ENCODE peak calls at places on chromosome 7, in five cellular contexts. X, F, G, O and W are unnamed samples.

GRCh38 chr7:131357282-131357880 is 29.7 kb downstream of the MKLN1 start:
- DNase-seq in G (no peak), X (peak; percentile 48), O (no peak), F (no peak), W (no peak)

GRCh38 chr7:28296571-28297483 is 115.5 kb upstream of the CREB5 start:
- DNase-seq in F (peak; percentile 57), X (peak; percentile 57), G (no peak), O (no peak), W (peak; percentile 48)

GRCh38 chr7:158779061-158779992 is 50.0 kb downstream of the ESYT2 start:
- DNase-seq in X (peak; percentile 45), O (no peak), G (no peak), F (no peak), W (no peak)

GRCh38 chr7:134533288-134533771 is 6.0 kb downstream of the AKR1B10 start:
- DNase-seq in X (no peak), G (no peak), O (no peak), F (no peak), W (peak; percentile 70)

GRCh38 chr7:33612434-33612833 is 292.9 kb upstream of the BMPER start:
- DNase-seq in F (no peak), O (peak; percentile 15), G (no peak), X (no peak), W (no peak)

GRCh38 chr7:112161253-112162160 is 44.7 kb downstream of the DOCK4 start:
- DNase-seq in O (no peak), G (no peak), X (peak; percentile 31), F (no peak), W (no peak)

GRCh38 chr7:193538-194256 is 1.3 kb downstream of the FAM20C start:
- DNase-seq in F (no peak), X (no peak), O (no peak), G (no peak), W (peak; percentile 15)

GRCh38 chr7:27362026-27362425 is 119.4 kb downstream of the EVX1 start:
- DNase-seq in F (no peak), G (no peak), X (no peak), O (no peak), W (no peak)

GRCh38 chr7:142808802-142809583 is 38.2 kb downstream of the PRSS2 start:
- DNase-seq in O (peak; percentile 90), F (peak; percentile 98), X (no peak), G (no peak), W (no peak)
- H3K4me3 ChIP-seq in O (no peak overlapping the region), F (no peak overlapping the region), X (no peak overlapping the region), G (no peak overlapping the region), W (no peak overlapping the region)

GRCh38 chr7:8365499-8366110 is 67.8 kb upstream of the NXPH1 start:
- DNase-seq in O (no peak), G (no peak), X (no peak), F (peak; percentile 61), W (no peak)
- TF ChIP-seq CTCF in O (peak; percentile 52), G (peak; percentile 37), X (no peak), F (peak; percentile 53), W (no peak)

DNA sequence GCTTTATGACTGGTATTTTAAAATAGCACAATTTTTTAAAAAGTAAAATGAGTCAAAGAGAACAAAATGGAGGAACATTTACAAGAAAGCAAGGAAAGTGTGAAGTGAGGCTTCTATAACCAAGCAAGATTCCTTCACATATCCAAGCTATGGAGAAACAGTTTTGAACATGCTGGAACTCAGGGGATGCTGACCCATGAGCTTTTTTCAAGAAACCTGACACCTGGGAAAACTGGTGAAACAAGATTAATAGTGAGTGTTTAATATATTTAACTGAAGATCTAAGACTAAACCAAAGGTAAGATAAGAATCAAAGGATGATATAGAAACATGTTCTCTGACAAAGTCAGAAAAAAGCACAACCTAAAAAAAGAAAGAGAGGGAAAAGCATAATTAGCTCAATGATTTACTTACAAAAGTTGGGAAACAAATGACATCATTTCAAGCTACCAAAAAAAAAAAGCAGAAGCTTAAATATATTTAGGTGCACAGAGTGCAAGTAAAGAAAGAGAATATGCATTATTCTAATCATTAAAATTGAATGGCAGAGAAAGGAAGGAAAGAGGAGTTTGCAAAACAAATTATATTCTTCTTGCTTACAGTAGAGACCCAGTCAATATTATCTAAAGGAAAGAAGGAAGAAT is 24.9 kb downstream of the C7orf25 start:
- DNase-seq in G (no peak), O (no peak), X (no peak), F (no peak), W (no peak)
- H3K4me3 ChIP-seq in G (peak overlapping the region; percentile 69), O (no peak overlapping the region), X (no peak overlapping the region), F (no peak overlapping the region), W (no peak overlapping the region)

GRCh38 chr7:24767878-24768569 is 10.8 kb upstream of the GSDME start:
- DNase-seq in G (no peak), O (no peak), F (no peak), X (no peak), W (no peak)
- TF ChIP-seq CTCF in G (no peak), O (peak; percentile 7), F (no peak), X (no peak), W (no peak)

GRCh38 chr7:157502701-157503111 is 165.9 kb downstream of the DNAJB6 start:
- DNase-seq in O (peak; percentile 72), F (peak; percentile 49), X (peak; percentile 56), G (no peak), W (no peak)
- H3K4me3 ChIP-seq in O (no peak overlapping the region), F (no peak overlapping the region), X (no peak overlapping the region), G (no peak overlapping the region), W (no peak overlapping the region)

DNA sequence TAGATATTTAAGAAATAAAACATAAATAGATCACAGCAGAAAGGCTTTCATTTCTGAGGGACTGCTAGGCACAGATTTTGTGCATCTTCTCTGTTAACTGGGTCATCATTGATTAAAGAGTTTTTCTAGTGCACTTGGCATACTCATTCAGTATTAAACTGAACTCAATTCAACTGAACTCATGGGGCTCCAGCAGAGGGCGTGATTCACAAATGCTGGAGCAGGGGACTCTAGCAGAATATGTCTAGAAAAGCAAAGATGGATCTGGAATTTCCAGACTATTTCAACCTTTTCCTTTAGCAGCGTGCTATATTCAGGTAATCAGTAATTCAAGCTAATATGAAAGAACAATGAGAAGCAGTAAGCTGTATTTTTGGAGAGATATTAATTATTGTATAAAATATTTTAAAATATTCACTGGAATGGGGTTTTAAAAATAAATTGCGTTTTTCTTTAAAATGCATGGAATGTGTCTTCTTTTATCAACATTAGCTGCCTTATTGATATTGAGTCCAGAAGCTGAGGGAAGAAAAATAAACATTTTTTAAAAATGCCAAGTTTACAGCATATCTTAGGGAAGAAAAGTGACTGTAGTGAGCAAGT is 296.8 kb upstream of the CACNA2D1 start:
- DNase-seq in G (no peak), O (peak; percentile 69), F (peak; percentile 45), X (peak; percentile 87), W (peak; percentile 68)
- TF ChIP-seq CTCF in G (peak; percentile 55), O (peak; percentile 90), F (peak; percentile 46), X (peak; percentile 93), W (peak; percentile 83)

GRCh38 chr7:100142461-100142860 is 6.3 kb upstream of the LAMTOR4 start:
- DNase-seq in G (no peak), O (no peak), F (no peak), X (no peak), W (no peak)

GRCh38 chr7:100152404-100152803 is 3.7 kb downstream of the LAMTOR4 start:
- DNase-seq in X (no peak), G (no peak), F (no peak), O (no peak), W (no peak)

GRCh38 chr7:100148225-100148558 is 526 bp upstream of the LAMTOR4 start:
- DNase-seq in X (no peak), O (no peak), G (no peak), F (no peak), W (no peak)

GRCh38 chr7:100148559-100149328 is at the start of gene LAMTOR4:
- DNase-seq in X (peak; percentile 99), G (peak; percentile 99), F (peak; percentile 100), O (peak; percentile 99), W (peak; percentile 99)

GRCh38 chr7:100147278-100147677 is 1.4 kb upstream of the LAMTOR4 start:
- DNase-seq in X (no peak), G (no peak), O (no peak), F (no peak), W (no peak)
- H3K4me3 ChIP-seq in X (no peak overlapping the region), G (no peak overlapping the region), O (no peak overlapping the region), F (no peak overlapping the region), W (no peak overlapping the region)